ENCODE peak calls at places on chromosomes 16 and 17, in five cellular contexts. S is nephron progenitor cell; T is activated CD8-positive, alpha-beta memory T cell treated with anti-CD3 and anti-CD28 coated beads for 4 hours; J is LHCN-M2; L is fibroblast of pulmonary artery. B is an unnamed sample.

GRCh38 chr16:65908568-65908967 is 457.9 kb upstream of the CDH5 start:
- DNase-seq in J (no peak), T (no peak), L (no peak), S (peak; percentile 26), B (no peak)

GRCh38 chr17:77546772-77547201 is 406.0 kb downstream of the SEC14L1 start:
- DNase-seq in S (peak; percentile 43), J (no peak), L (no peak), T (no peak), B (no peak)

GRCh38 chr16:76947694-76948093 is 243.3 kb upstream of the MON1B start:
- DNase-seq in J (no peak), L (no peak), S (no peak), T (no peak), B (peak; percentile 13)

GRCh38 chr17:72126575-72127486 is 6.0 kb downstream of the SOX9 start:
- DNase-seq in T (no peak), S (no peak), L (peak; percentile 56), J (peak; percentile 84), B (peak; percentile 63)

GRCh38 chr17:50361561-50362480 is 11.2 kb downstream of the MRPL27 start:
- DNase-seq in T (peak; percentile 20), J (peak; percentile 71), L (peak; percentile 82), S (peak; percentile 52), B (peak; percentile 81)

GRCh38 chr16:90046971-90047713 is 27.9 kb upstream of the DBNDD1 start:
- DNase-seq in S (peak; percentile 82), J (peak; percentile 33), T (no peak), L (peak; percentile 72), B (peak; percentile 62)

GRCh38 chr17:76943781-76944213 is 75.6 kb downstream of the MGAT5B start:
- DNase-seq in L (no peak), J (no peak), S (no peak), T (no peak), B (peak; percentile 11)

GRCh38 chr17:11991461-11991860 is 5.8 kb downstream of the ZNF18 start:
- DNase-seq in L (no peak), S (no peak), J (no peak), T (no peak), B (no peak)

GRCh38 chr16:84268661-84269060 is 26.0 kb upstream of the WFDC1 start:
- DNase-seq in J (no peak), L (no peak), S (no peak), T (no peak), B (no peak)

GRCh38 chr16:86566966-86567700 is 504 bp downstream of the FOXC2 start:
- DNase-seq in L (peak; percentile 66), T (no peak), S (peak; percentile 73), J (peak; percentile 75), B (peak; percentile 73)

GRCh38 chr17:47967607-47968252 is 3.2 kb upstream of the CDK5RAP3 start:
- DNase-seq in T (no peak), S (no peak), L (peak; percentile 70), J (peak; percentile 84), B (no peak)

GRCh38 chr16:65855171-65856145 is 511.0 kb upstream of the CDH5 start:
- DNase-seq in L (no peak), S (no peak), J (no peak), T (no peak), B (no peak)

GRCh38 chr16:4505356-4506153 is 29.4 kb downstream of the HMOX2 start:
- DNase-seq in J (no peak), L (no peak), T (peak; percentile 34), S (no peak), B (no peak)

GRCh38 chr16:73510852-73511251 is 462.9 kb upstream of the ZFHX3 start:
- DNase-seq in J (no peak), T (no peak), S (no peak), L (no peak), B (no peak)

GRCh38 chr16:89827383-89828198 is 684 bp upstream of the SPIRE2 start:
- DNase-seq in T (no peak), L (peak; percentile 74), J (peak; percentile 62), S (peak; percentile 64), B (peak; percentile 70)

GRCh38 chr16:64933890-64934289 is 188.0 kb downstream of the CDH11 start:
- DNase-seq in L (no peak), T (no peak), J (peak; percentile 35), S (no peak), B (peak; percentile 66)

GRCh38 chr17:13575922-13576419 is 25.8 kb downstream of the HS3ST3A1 start:
- DNase-seq in J (peak; percentile 68), S (no peak), L (no peak), T (no peak), B (peak; percentile 37)

GRCh38 chr16:20620770-20621169 is 44.6 kb upstream of the ACSM2B start:
- DNase-seq in J (no peak), T (no peak), L (no peak), S (no peak), B (no peak)

GRCh38 chr17:47717845-47718621 is 15.0 kb upstream of the TBX21 start:
- DNase-seq in L (no peak), S (no peak), T (no peak), J (no peak), B (no peak)

B was measured in myocyte.